ENCODE peak calls at places on chromosomes 2 and 18, in ten cellular contexts. H, O, G, K, N, S, I, B, P and X are unnamed samples.

GRCh38 chr18:33440384-33441043 is at the start of gene CCDC178:
- DNase-seq in H (peak), O (no peak), G (peak), K (peak), N (no peak), S (peak), I (peak), B (peak), P (peak), X (no peak)

GRCh38 chr2:192007819-192008218 is 160.9 kb upstream of the CAVIN2 start:
- DNase-seq in H (no peak), O (no peak), G (no peak), K (no peak), N (no peak), S (peak), I (no peak), B (no peak), P (no peak), X (no peak)

GRCh38 chr2:44895061-44895460 is 46.4 kb upstream of the SIX3 start:
- DNase-seq in H (no peak), O (no peak), G (no peak), K (no peak), N (no peak), S (no peak), I (no peak), B (no peak), P (no peak), X (no peak)

GRCh38 chr2:99789851-99790250 is 300.0 kb upstream of the REV1 start:
- DNase-seq in H (no peak), O (no peak), G (no peak), K (no peak), N (no peak), S (no peak), I (no peak), B (no peak), P (no peak), X (no peak)

GRCh38 chr2:190887089-190887488 is 6.5 kb downstream of the GLS start:
- DNase-seq in H (no peak), O (no peak), G (no peak), K (no peak), N (no peak), S (peak), I (no peak), B (no peak), P (no peak), X (no peak)

GRCh38 chr18:3703732-3704176 is 253.8 kb downstream of the TGIF1 start:
- DNase-seq in H (no peak), O (peak), G (peak), K (peak), N (peak), S (peak), I (peak), B (no peak), P (peak), X (peak)

GRCh38 chr2:165601866-165602636 is 132.6 kb downstream of the CSRNP3 start:
- DNase-seq in H (no peak), O (no peak), G (no peak), K (no peak), N (no peak), S (no peak), I (no peak), B (no peak), P (no peak), X (no peak)

GRCh38 chr2:241082338-241083090 is 19.6 kb downstream of the MTERF4 start:
- DNase-seq in H (peak), O (no peak), G (no peak), K (no peak), N (no peak), S (no peak), I (no peak), B (no peak), P (no peak), X (no peak)

GRCh38 chr18:37282386-37283037 is 283.1 kb downstream of the CELF4 start:
- DNase-seq in H (no peak), O (no peak), G (no peak), K (no peak), N (no peak), S (no peak), I (no peak), B (no peak), P (no peak), X (no peak)

GRCh38 chr2:20578266-20578894 is 72.5 kb downstream of the HS1BP3 start:
- DNase-seq in H (no peak), O (no peak), G (no peak), K (no peak), N (no peak), S (no peak), I (no peak), B (peak), P (no peak), X (no peak)

GRCh38 chr2:86750240-86750839 is 30.2 kb downstream of the RMND5A start:
- DNase-seq in H (no peak), O (no peak), G (no peak), K (no peak), N (no peak), S (no peak), I (no peak), B (no peak), P (no peak), X (no peak)

GRCh38 chr2:174729797-174730529 is 34.3 kb downstream of the CHRNA1 start:
- DNase-seq in H (no peak), O (no peak), G (no peak), K (no peak), N (no peak), S (peak), I (no peak), B (no peak), P (no peak), X (no peak)

GRCh38 chr2:182980115-182980514 is 58.1 kb downstream of the NCKAP1 start:
- DNase-seq in H (no peak), O (peak), G (no peak), K (no peak), N (no peak), S (peak), I (no peak), B (no peak), P (no peak), X (no peak)

GRCh38 chr2:75580156-75580555 is 19.4 kb upstream of the EVA1A start:
- DNase-seq in H (no peak), O (no peak), G (no peak), K (no peak), N (no peak), S (no peak), I (no peak), B (no peak), P (no peak), X (no peak)

GRCh38 chr2:188561473-188561979 is 269.9 kb downstream of the GULP1 start:
- DNase-seq in H (no peak), O (no peak), G (no peak), K (no peak), N (no peak), S (no peak), I (no peak), B (peak), P (no peak), X (no peak)

GRCh38 chr2:111986116-111986900 is 68.8 kb upstream of the TMEM87B start:
- DNase-seq in H (no peak), O (no peak), G (no peak), K (no peak), N (no peak), S (no peak), I (no peak), B (no peak), P (no peak), X (no peak)

GRCh38 chr2:12712871-12713270 is 3.9 kb upstream of the TRIB2 start:
- DNase-seq in H (no peak), O (no peak), G (no peak), K (no peak), N (no peak), S (no peak), I (no peak), B (no peak), P (no peak), X (no peak)

GRCh38 chr2:237731663-237732062 is 66.9 kb upstream of the RBM44 start:
- DNase-seq in H (no peak), O (peak), G (no peak), K (no peak), N (no peak), S (peak), I (no peak), B (peak), P (no peak), X (peak)

GRCh38 chr2:219060821-219061791 is at the start of gene IHH:
- DNase-seq in H (no peak), O (no peak), G (peak), K (peak), N (no peak), S (no peak), I (no peak), B (no peak), P (no peak), X (no peak)

GRCh38 chr18:55381277-55381676 is 206.7 kb downstream of the TCF4 start:
- DNase-seq in H (no peak), O (no peak), G (no peak), K (no peak), N (no peak), S (no peak), I (no peak), B (no peak), P (no peak), X (no peak)

GRCh38 chr2:140643761-140644187 is 1487.0 kb downstream of the LRP1B start:
- DNase-seq in H (no peak), O (no peak), G (no peak), K (peak), N (no peak), S (peak), I (no peak), B (no peak), P (no peak), X (peak)

GRCh38 chr18:32271649-32272324 is 81.9 kb downstream of the MEP1B start:
- DNase-seq in H (no peak), O (peak), G (peak), K (no peak), N (no peak), S (peak), I (no peak), B (no peak), P (peak), X (peak)

GRCh38 chr2:236574424-236575145 is 5.0 kb downstream of the ACKR3 start:
- DNase-seq in H (peak), O (no peak), G (no peak), K (peak), N (no peak), S (peak), I (no peak), B (peak), P (no peak), X (no peak)

GRCh38 chr2:178309541-178309940 is 115.2 kb downstream of the OSBPL6 start:
- DNase-seq in H (no peak), O (no peak), G (no peak), K (no peak), N (no peak), S (peak), I (no peak), B (no peak), P (no peak), X (no peak)

GRCh38 chr18:77000527-77000926 is 132.1 kb downstream of the MBP start:
- DNase-seq in H (peak), O (no peak), G (peak), K (peak), N (peak), S (peak), I (peak), B (peak), P (peak), X (peak)

GRCh38 chr2:124426630-124427029 is 401.5 kb downstream of the CNTNAP5 start:
- DNase-seq in H (no peak), O (no peak), G (no peak), K (no peak), N (no peak), S (no peak), I (no peak), B (no peak), P (no peak), X (no peak)

GRCh38 chr18:23259701-23260661 is 124.7 kb downstream of the CABLES1 start:
- DNase-seq in H (peak), O (no peak), G (peak), K (peak), N (peak), S (peak), I (peak), B (peak), P (peak), X (peak)

GRCh38 chr18:58638446-58638845 is 9.6 kb upstream of the ALPK2 start:
- DNase-seq in H (no peak), O (no peak), G (no peak), K (no peak), N (no peak), S (no peak), I (no peak), B (no peak), P (no peak), X (no peak)

GRCh38 chr2:237128026-237128703 is 42.5 kb downstream of the COPS8 start:
- DNase-seq in H (peak), O (peak), G (peak), K (peak), N (peak), S (peak), I (peak), B (peak), P (peak), X (peak)

GRCh38 chr2:126658910-126659613 is 3.1 kb downstream of the GYPC start:
- DNase-seq in H (peak), O (no peak), G (peak), K (peak), N (peak), S (no peak), I (peak), B (peak), P (peak), X (no peak)

GRCh38 chr2:74559912-74560311 is 5.4 kb downstream of the DOK1 start:
- DNase-seq in H (no peak), O (no peak), G (no peak), K (no peak), N (no peak), S (no peak), I (no peak), B (no peak), P (no peak), X (no peak)

GRCh38 chr2:74556831-74557370 is 2.4 kb downstream of the DOK1 start:
- DNase-seq in H (peak), O (no peak), G (no peak), K (no peak), N (no peak), S (no peak), I (no peak), B (no peak), P (no peak), X (no peak)

GRCh38 chr2:74556159-74556558 is 1.6 kb downstream of the DOK1 start:
- DNase-seq in H (peak), O (no peak), G (no peak), K (no peak), N (no peak), S (no peak), I (no peak), B (no peak), P (no peak), X (no peak)

GRCh38 chr2:74560591-74560990 is 6.1 kb downstream of the DOK1 start:
- DNase-seq in H (peak), O (no peak), G (no peak), K (no peak), N (no peak), S (no peak), I (no peak), B (no peak), P (no peak), X (no peak)

GRCh38 chr2:74558284-74559230 is 4.0 kb downstream of the DOK1 start:
- DNase-seq in H (peak), O (no peak), G (no peak), K (no peak), N (no peak), S (no peak), I (no peak), B (no peak), P (no peak), X (no peak)
- TF ChIP-seq POLR2A in H (no peak), O (no peak), G (no peak), K (no peak), N (no peak), S (no peak), I (no peak), B (no peak), P (no peak), X (no peak)

DNA sequence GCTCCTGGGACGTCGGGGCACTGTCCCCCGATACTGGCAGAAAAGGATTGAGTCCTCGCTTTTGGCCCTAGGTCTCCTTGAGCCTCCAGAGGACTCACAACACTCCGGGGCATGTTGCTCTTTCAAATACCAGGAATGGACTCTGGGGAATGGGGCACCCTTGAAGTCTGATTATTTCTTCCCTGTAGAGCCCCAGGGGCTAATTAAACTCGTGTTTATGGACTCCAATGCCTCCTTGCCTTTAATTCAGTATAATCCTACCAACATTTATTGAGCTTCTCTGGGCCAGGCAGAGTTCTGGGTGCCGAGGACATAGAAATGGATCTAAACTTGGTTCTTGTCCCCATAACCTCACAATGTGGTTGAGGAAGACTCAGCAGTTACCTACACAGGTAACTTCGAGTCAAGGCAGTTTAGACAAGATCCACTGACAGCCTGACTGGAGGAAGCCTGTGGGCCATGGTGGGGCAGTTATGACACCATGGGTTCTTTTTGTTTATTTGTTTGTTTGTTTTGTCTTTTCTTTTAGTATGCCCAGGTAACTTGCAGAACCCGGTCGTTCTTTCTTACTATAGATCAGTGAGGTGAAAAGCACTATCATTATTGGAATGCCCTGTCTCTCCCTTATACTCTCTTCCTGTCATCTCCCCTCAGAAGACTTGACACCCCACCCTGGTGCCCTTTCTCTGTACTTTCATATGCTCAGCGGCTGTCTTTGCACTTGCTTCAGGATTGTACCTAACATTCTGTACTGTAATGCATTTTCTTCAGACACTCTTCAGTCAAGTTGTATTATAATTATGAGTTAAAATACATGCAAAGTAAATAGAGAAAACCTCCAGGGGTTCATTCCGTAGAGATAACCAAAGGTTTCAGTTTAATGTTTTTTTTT is 3.2 kb downstream of the CFLAR start:
- DNase-seq in H (no peak), O (peak), G (no peak), K (no peak), N (no peak), S (peak), I (no peak), B (no peak), P (no peak), X (no peak)
- TF ChIP-seq POLR2A in H (no peak), O (no peak), G (no peak), K (no peak), N (no peak), S (no peak), I (no peak), B (no peak), P (peak), X (no peak)

GRCh38 chr2:161160226-161161073 is at the start of gene TANK:
- DNase-seq in H (peak), O (peak), G (peak), K (peak), N (peak), S (peak), I (peak), B (peak), P (peak), X (peak)
- TF ChIP-seq POLR2A in H (no peak), O (peak), G (peak), K (peak), N (peak), S (peak), I (peak), B (peak), P (peak), X (peak)

DNA sequence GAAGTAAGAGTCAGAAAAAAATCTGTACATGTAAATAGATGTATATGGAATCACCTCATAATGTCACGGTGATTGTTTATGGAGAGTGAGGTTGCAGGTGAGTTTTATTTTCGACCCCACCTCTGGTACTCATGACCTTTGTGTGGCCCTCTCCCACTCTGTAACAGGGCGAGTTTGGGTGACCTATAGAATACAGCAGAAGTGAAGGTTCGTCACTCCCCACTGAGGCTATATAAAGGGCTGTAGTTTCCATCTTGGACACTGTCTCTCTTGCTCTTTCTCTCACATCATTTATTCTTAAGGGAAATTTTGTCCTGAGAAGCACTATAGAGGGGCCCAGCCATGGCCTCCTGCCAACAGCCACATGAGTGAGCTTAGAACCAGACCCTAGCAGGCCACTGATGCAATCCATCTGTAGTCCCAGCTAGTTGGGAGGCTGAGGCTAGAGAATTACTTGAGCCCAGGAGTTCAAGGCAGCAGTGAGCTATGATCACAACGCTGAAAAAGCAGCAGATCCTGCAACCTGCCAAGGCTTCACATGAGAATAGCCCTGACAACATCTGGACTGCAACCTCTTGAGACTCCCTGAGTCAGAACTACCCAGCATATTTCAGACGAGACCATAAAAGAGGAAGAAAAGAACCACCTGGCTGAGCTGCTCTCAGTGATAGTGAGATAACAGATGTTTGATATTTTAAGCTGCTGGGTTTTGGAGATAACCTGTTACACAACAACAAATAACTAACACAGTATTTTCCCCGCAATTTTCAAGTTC is 74.3 kb upstream of the SLC1A4 start:
- DNase-seq in H (no peak), O (no peak), G (no peak), K (no peak), N (no peak), S (no peak), I (peak), B (peak), P (no peak), X (no peak)
- TF ChIP-seq POLR2A in H (no peak), O (no peak), G (no peak), K (no peak), N (no peak), S (no peak), I (no peak), B (no peak), P (no peak), X (no peak)

DNA sequence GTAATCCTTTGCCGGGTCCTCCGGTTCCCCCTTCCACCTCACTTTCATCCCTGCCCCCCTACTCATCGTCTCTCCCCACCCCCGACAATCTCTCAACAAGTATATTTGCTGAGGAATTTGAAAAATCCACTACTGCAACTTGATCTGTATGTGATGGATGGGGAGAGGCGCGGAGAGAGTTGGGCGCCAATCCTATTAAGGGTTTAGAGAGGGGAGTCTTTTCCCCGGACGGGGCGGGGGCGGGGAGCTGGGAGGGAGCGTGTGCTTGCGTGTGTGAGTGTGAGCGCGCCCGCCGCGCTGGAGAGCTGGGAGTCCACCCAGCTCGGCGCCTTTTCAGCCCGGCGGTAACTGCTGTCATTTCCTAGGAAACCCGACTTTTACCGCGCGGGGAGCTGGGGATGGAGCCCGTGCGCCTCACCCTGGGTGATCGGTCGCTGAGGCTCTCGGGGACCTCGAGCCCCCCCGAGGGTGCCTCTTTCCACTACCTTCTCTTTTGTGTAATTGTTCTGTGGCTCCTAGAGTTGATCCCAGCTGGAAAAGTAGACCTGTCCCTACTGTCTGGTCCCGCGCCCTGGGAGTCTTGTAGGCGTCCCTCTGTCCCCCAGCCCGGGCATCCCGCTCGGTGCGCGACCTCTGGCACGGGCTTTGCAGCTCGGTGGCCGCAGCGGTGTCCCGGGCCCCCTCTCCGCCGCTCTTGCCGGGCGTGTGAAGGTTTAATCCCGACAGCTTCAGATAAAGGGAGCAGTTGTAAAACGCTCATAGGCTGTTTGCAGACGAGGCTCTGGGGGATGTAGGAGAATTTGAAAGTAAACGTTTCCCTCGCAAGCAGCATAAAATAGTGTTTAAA is 1.5 kb downstream of the GLI2 start:
- DNase-seq in H (peak), O (no peak), G (no peak), K (peak), N (no peak), S (no peak), I (peak), B (peak), P (peak), X (no peak)
- TF ChIP-seq POLR2A in H (no peak), O (no peak), G (no peak), K (no peak), N (peak), S (no peak), I (no peak), B (no peak), P (no peak), X (no peak)